ENCODE peak calls at places on chromosome 1, in four cellular contexts. B is HEK293T, L is WTC11, W is ELR. J is an unnamed sample.

GRCh38 chr1:165717918-165718515 is 19.7 kb upstream of the ALDH9A1 start:
- DNase-seq in B (peak; percentile 60), L (peak; percentile 55), W (peak; percentile 73), J (peak; percentile 58)

GRCh38 chr1:37797750-37798345 is 4.2 kb downstream of the MANEAL start:
- DNase-seq in B (no peak), L (no peak), W (peak; percentile 15), J (peak; percentile 25)

GRCh38 chr1:23916209-23917131 is 3.3 kb upstream of the CNR2 start:
- DNase-seq in B (peak; percentile 83), L (peak; percentile 80), W (peak; percentile 80), J (peak; percentile 63)

GRCh38 chr1:245051349-245052221 is 103.2 kb upstream of the KIF26B start:
- DNase-seq in B (no peak), L (peak; percentile 24), W (no peak), J (no peak)

GRCh38 chr1:192070213-192070612 is 88.0 kb upstream of the RGS18 start:
- DNase-seq in B (no peak), L (no peak), W (no peak), J (no peak)

GRCh38 chr1:176531036-176531435 is 68.1 kb downstream of the PAPPA2 start:
- DNase-seq in B (no peak), L (no peak), W (no peak), J (no peak)

GRCh38 chr1:36223373-36223995 is 759 bp upstream of the THRAP3 start:
- DNase-seq in B (peak; percentile 25), L (no peak), W (peak; percentile 62), J (peak; percentile 48)

GRCh38 chr1:17351598-17352324 is 20.2 kb upstream of the PADI6 start:
- DNase-seq in B (no peak), L (no peak), W (no peak), J (no peak)

GRCh38 chr1:27049607-27050006 is 37.0 kb upstream of the TENT5B start:
- DNase-seq in B (no peak), L (peak; percentile 68), W (no peak), J (no peak)

GRCh38 chr1:39509360-39510009 is 18.0 kb downstream of the BMP8A start:
- DNase-seq in B (no peak), L (no peak), W (peak; percentile 52), J (peak; percentile 84)

GRCh38 chr1:232467073-232467760 is 162.7 kb downstream of the SIPA1L2 start:
- DNase-seq in B (no peak), L (no peak), W (no peak), J (no peak)

GRCh38 chr1:88612299-88612698 is 71.8 kb upstream of the PKN2 start:
- DNase-seq in B (no peak), L (no peak), W (no peak), J (no peak)

GRCh38 chr1:116265931-116266863 is 106.8 kb upstream of the ATP1A1 start:
- DNase-seq in B (no peak), L (no peak), W (no peak), J (no peak)

GRCh38 chr1:98949606-98950005 is 55.1 kb downstream of the PLPPR5 start:
- DNase-seq in B (no peak), L (no peak), W (no peak), J (no peak)

GRCh38 chr1:219088778-219089557 is 84.7 kb upstream of the LYPLAL1 start:
- DNase-seq in B (no peak), L (no peak), W (peak; percentile 95), J (peak; percentile 88)

GRCh38 chr1:21823206-21823979 is 11.3 kb downstream of the LDLRAD2 start:
- DNase-seq in B (no peak), L (no peak), W (no peak), J (no peak)

GRCh38 chr1:215786997-215787396 is 219.9 kb downstream of the KCTD3 start:
- DNase-seq in B (no peak), L (no peak), W (no peak), J (no peak)

GRCh38 chr1:244839656-244840055 is 4.2 kb downstream of the COX20 start:
- DNase-seq in B (no peak), L (no peak), W (no peak), J (no peak)

GRCh38 chr1:154490327-154490726 is 11.7 kb upstream of the TDRD10 start:
- DNase-seq in B (no peak), L (no peak), W (no peak), J (no peak)

GRCh38 chr1:175750366-175751111 is 7.1 kb upstream of the TNR start:
- DNase-seq in B (no peak), L (no peak), W (no peak), J (no peak)

GRCh38 chr1:207810173-207810572 is 58.3 kb downstream of the CD46 start:
- DNase-seq in B (no peak), L (no peak), W (peak; percentile 70), J (no peak)

GRCh38 chr1:92749024-92749634 is 35.8 kb downstream of the EVI5 start:
- DNase-seq in B (peak; percentile 70), L (peak; percentile 26), W (peak; percentile 81), J (peak; percentile 55)